ENCODE peak calls at places on chromosomes 1 and 21, in seven cellular contexts. F, D, C, W, E, K and Z are unnamed samples.

GRCh38 chr1:245153081-245153644 is 1.6 kb upstream of the KIF26B start:
- DNase-seq in F (peak), D (no peak), C (peak), W (no peak), E (peak), K (peak), Z (peak)

GRCh38 chr1:80436851-80437250 is 1363.9 kb upstream of the ADGRL2 start:
- DNase-seq in F (no peak), D (no peak), C (no peak), W (no peak), E (no peak), K (no peak), Z (no peak)

GRCh38 chr1:207918571-207918970 is 7.6 kb upstream of the CD34 start:
- DNase-seq in F (no peak), D (no peak), C (peak), W (no peak), E (no peak), K (no peak), Z (no peak)

GRCh38 chr1:60388092-60388987 is 314.8 kb upstream of the C1orf87 start:
- DNase-seq in F (no peak), D (no peak), C (no peak), W (no peak), E (no peak), K (no peak), Z (no peak)

GRCh38 chr21:43739648-43740435 is 20.9 kb downstream of the PDXK start:
- DNase-seq in F (no peak), D (no peak), C (peak), W (no peak), E (peak), K (no peak), Z (no peak)

GRCh38 chr1:161199506-161200119 is 759 bp upstream of the ADAMTS4 start:
- DNase-seq in F (no peak), D (no peak), C (no peak), W (no peak), E (no peak), K (no peak), Z (no peak)

GRCh38 chr1:112457241-112457640 is 51.5 kb upstream of the WNT2B start:
- DNase-seq in F (no peak), D (no peak), C (no peak), W (no peak), E (no peak), K (no peak), Z (no peak)

GRCh38 chr1:21668232-21669032 is 725 bp downstream of the RAP1GAP start:
- DNase-seq in F (no peak), D (no peak), C (peak), W (no peak), E (no peak), K (no peak), Z (no peak)

GRCh38 chr1:94334156-94334555 is 84.0 kb upstream of the ABCD3 start:
- DNase-seq in F (no peak), D (no peak), C (no peak), W (no peak), E (no peak), K (no peak), Z (no peak)

GRCh38 chr1:22038036-22038435 is 14.5 kb upstream of the CDC42 start:
- DNase-seq in F (no peak), D (no peak), C (no peak), W (no peak), E (no peak), K (no peak), Z (no peak)

GRCh38 chr1:217539510-217539909 is 91.4 kb downstream of the GPATCH2 start:
- DNase-seq in F (no peak), D (no peak), C (no peak), W (no peak), E (no peak), K (no peak), Z (no peak)

GRCh38 chr1:185567006-185567405 is 167.2 kb upstream of the HMCN1 start:
- DNase-seq in F (peak), D (no peak), C (no peak), W (no peak), E (no peak), K (no peak), Z (no peak)

GRCh38 chr1:93581917-93582850 is 99.5 kb downstream of the BCAR3 start:
- DNase-seq in F (no peak), D (no peak), C (no peak), W (no peak), E (no peak), K (no peak), Z (no peak)

GRCh38 chr1:119351997-119352396 is 16.6 kb upstream of the HAO2 start:
- DNase-seq in F (no peak), D (no peak), C (no peak), W (no peak), E (no peak), K (no peak), Z (no peak)

GRCh38 chr1:240151126-240151735 is 59.5 kb downstream of the FMN2 start:
- DNase-seq in F (peak), D (no peak), C (no peak), W (no peak), E (no peak), K (no peak), Z (no peak)

GRCh38 chr1:240149488-240150094 is 57.9 kb downstream of the FMN2 start:
- DNase-seq in F (peak), D (no peak), C (peak), W (no peak), E (no peak), K (peak), Z (no peak)

GRCh38 chr1:240155605-240156004 is 63.9 kb downstream of the FMN2 start:
- DNase-seq in F (no peak), D (no peak), C (no peak), W (no peak), E (no peak), K (no peak), Z (no peak)

GRCh38 chr1:240148333-240148732 is 56.6 kb downstream of the FMN2 start:
- DNase-seq in F (no peak), D (no peak), C (no peak), W (no peak), E (no peak), K (no peak), Z (no peak)

GRCh38 chr1:240152611-240153297 is 61.1 kb downstream of the FMN2 start:
- DNase-seq in F (peak), D (no peak), C (no peak), W (no peak), E (no peak), K (no peak), Z (no peak)
- TF ChIP-seq CTCF in F (no peak), D (no peak), C (no peak), W (no peak), E (no peak), K (no peak), Z (no peak)

GRCh38 chr21:45408271-45408791 is 3.4 kb downstream of the COL18A1 start:
- DNase-seq in F (no peak), D (no peak), C (no peak), W (no peak), E (no peak), K (no peak), Z (no peak)

GRCh38 chr21:45408811-45409261 is 3.9 kb downstream of the COL18A1 start:
- DNase-seq in F (no peak), D (no peak), C (no peak), W (no peak), E (no peak), K (no peak), Z (no peak)

GRCh38 chr21:45405819-45406762 is 1.1 kb downstream of the COL18A1 start:
- DNase-seq in F (no peak), D (no peak), C (peak), W (no peak), E (peak), K (peak), Z (no peak)

GRCh38 chr21:45406801-45407628 is 2.0 kb downstream of the COL18A1 start:
- DNase-seq in F (no peak), D (no peak), C (peak), W (no peak), E (peak), K (peak), Z (no peak)

DNA sequence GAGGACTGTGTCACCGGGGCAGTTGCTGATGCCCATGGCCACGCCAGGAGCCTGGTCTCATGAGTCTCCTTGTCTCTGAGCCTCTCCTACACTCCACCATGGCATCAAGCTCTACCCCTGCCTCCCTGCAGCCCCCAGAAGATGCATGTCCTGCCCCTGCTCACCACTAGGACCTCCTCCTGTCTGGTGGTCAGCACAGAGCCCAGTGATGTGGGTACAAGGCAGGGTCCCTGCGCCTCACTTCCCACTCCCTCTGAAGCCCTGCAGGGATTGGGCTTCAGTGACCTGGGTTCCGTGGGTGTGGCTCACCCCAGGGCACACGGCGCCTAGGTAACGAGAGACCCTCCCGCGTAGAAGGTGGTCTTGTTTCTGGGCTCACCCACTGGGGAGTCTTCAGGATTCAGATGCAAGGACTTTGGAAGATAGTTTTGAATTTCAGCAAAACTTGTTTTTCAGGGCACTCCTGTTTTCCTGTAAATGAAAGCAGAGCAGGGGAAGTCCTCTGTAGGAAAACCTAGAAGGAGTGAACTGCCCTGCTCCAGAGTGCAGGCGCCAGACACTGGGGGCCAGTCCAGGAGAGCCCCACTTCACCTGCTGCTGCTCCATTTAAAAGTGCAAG is 2.8 kb downstream of the COL18A1 start:
- DNase-seq in F (no peak), D (no peak), C (no peak), W (no peak), E (no peak), K (no peak), Z (no peak)
- TF ChIP-seq CTCF in F (peak), D (no peak), C (peak), W (no peak), E (no peak), K (no peak), Z (no peak)

GRCh38 chr1:53683986-53684740 is 54.8 kb downstream of the GLIS1 start:
- DNase-seq in F (no peak), D (no peak), C (peak), W (no peak), E (peak), K (peak), Z (no peak)
- TF ChIP-seq CTCF in F (peak), D (no peak), C (peak), W (peak), E (no peak), K (peak), Z (no peak)

GRCh38 chr1:199857516-199857915 is 170.0 kb upstream of the NR5A2 start:
- DNase-seq in F (no peak), D (no peak), C (no peak), W (no peak), E (no peak), K (no peak), Z (no peak)
- TF ChIP-seq CTCF in F (no peak), D (no peak), C (no peak), W (no peak), E (no peak), K (no peak), Z (no peak)